ENCODE peak calls at places on chromosomes 4 and X, in ten cellular contexts. V is dermis blood vessel endothelial cell; U is gastrocnemius medialis; O is Caki2; E is stimulated activated CD8-positive, alpha-beta memory T cell treated with anti-CD3 and anti-CD28 coated beads, Interleukin-7, amount 100 ng/mL, for 24 hours; F is T47D; M is mammary epithelial cell; A is pancreas; X is H1; J is effector memory CD4-positive, alpha-beta T cell. Y is an unnamed sample.

GRCh38 chr4:128661529-128661928 is 148.0 kb upstream of the JADE1 start:
- DNase-seq in V (no peak), U (no peak), O (no peak), E (no peak), F (no peak), M (no peak), A (no peak), X (no peak), J (no peak), Y (no peak)

GRCh38 chr4:6245246-6246169 is 24.1 kb upstream of the WFS1 start:
- DNase-seq in V (no peak), U (no peak), O (no peak), E (no peak), F (no peak), M (no peak), A (no peak), X (peak; percentile 91), J (no peak), Y (no peak)

GRCh38 chr4:112411781-112412281 is 104.1 kb downstream of the NEUROG2 start:
- DNase-seq in V (no peak), U (no peak), O (no peak), E (no peak), F (no peak), M (no peak), A (no peak), X (peak; percentile 65), J (no peak), Y (no peak)

GRCh38 chr4:5812506-5813229 is 80.2 kb downstream of the CRMP1 start:
- DNase-seq in V (peak; percentile 77), U (no peak), O (peak; percentile 47), E (no peak), F (peak; percentile 83), M (peak; percentile 55), A (peak; percentile 35), X (no peak), J (no peak), Y (peak; percentile 61)

GRCh38 chrX:151790421-151791160 is 56.0 kb downstream of the CNGA2 start:
- DNase-seq in V (no peak), U (no peak), O (no peak), E (no peak), F (no peak), M (no peak), A (no peak), X (no peak), J (no peak), Y (no peak)

GRCh38 chr4:159455675-159456235 is 352.9 kb downstream of the RAPGEF2 start:
- DNase-seq in V (peak; percentile 70), U (no peak), O (peak; percentile 27), E (no peak), F (peak; percentile 70), M (peak; percentile 32), A (no peak), X (no peak), J (no peak), Y (peak; percentile 25)

GRCh38 chr4:145956288-145956890 is 17.8 kb upstream of the ZNF827 start:
- DNase-seq in V (peak; percentile 74), U (no peak), O (peak; percentile 35), E (no peak), F (peak; percentile 48), M (peak; percentile 25), A (peak; percentile 34), X (peak; percentile 68), J (no peak), Y (peak; percentile 26)

GRCh38 chr4:3727847-3728469 is 38.2 kb upstream of the ADRA2C start:
- DNase-seq in V (no peak), U (no peak), O (no peak), E (no peak), F (no peak), M (no peak), A (no peak), X (no peak), J (no peak), Y (no peak)

GRCh38 chr4:165991325-165992180 is 118.5 kb downstream of the TLL1 start:
- DNase-seq in V (peak; percentile 2), U (no peak), O (no peak), E (no peak), F (no peak), M (no peak), A (no peak), X (no peak), J (no peak), Y (no peak)

GRCh38 chr4:2330119-2331042 is 68.5 kb upstream of the MXD4 start:
- DNase-seq in V (peak; percentile 58), U (no peak), O (peak; percentile 62), E (no peak), F (no peak), M (peak; percentile 89), A (peak; percentile 5), X (no peak), J (no peak), Y (peak; percentile 84)

GRCh38 chr4:1242506-1243450 is 6.2 kb downstream of the CTBP1 start:
- DNase-seq in V (no peak), U (peak; percentile 7), O (no peak), E (no peak), F (no peak), M (no peak), A (no peak), X (no peak), J (no peak), Y (no peak)

GRCh38 chr4:110850461-110851447 is 227.9 kb upstream of the PITX2 start:
- DNase-seq in V (no peak), U (peak; percentile 85), O (no peak), E (no peak), F (peak; percentile 24), M (no peak), A (peak; percentile 13), X (no peak), J (no peak), Y (no peak)

GRCh38 chrX:119758682-119759332 is 419 bp downstream of the SOWAHD start:
- DNase-seq in V (peak; percentile 10), U (no peak), O (no peak), E (no peak), F (no peak), M (peak; percentile 37), A (peak; percentile 23), X (peak; percentile 66), J (peak; percentile 4), Y (peak; percentile 28)

Y was measured in SW480.